ENCODE peak calls at places on chromosome 4, in five cellular contexts. I is RWPE1, V is AG04450, L is endothelial cell of umbilical vein, W is right atrium auricular region. T is an unnamed sample.

GRCh38 chr4:87353592-87353991 is 30.9 kb upstream of the HSD17B13 start:
- DNase-seq in I (peak; percentile 38), V (peak; percentile 10), L (peak; percentile 67), W (no peak), T (no peak)

GRCh38 chr4:121070696-121071639 is 1.4 kb downstream of the NDNF start:
- DNase-seq in I (peak; percentile 17), V (no peak), L (peak; percentile 13), W (no peak), T (no peak)

GRCh38 chr4:92387459-92388069 is 83.8 kb downstream of the GRID2 start:
- DNase-seq in I (peak; percentile 16), V (peak; percentile 8), L (peak; percentile 63), W (no peak), T (no peak)

GRCh38 chr4:54545663-54546424 is 111.9 kb upstream of the KIT start:
- DNase-seq in I (peak; percentile 69), V (no peak), L (no peak), W (no peak), T (no peak)

GRCh38 chr4:26524001-26524400 is 33.7 kb upstream of the CCKAR start:
- DNase-seq in I (no peak), V (no peak), L (no peak), W (no peak), T (no peak)

GRCh38 chr4:112343330-112343729 is 46.2 kb downstream of the ALPK1 start:
- DNase-seq in I (no peak), V (no peak), L (no peak), W (no peak), T (no peak)

GRCh38 chr4:67483868-67484602 is 61.3 kb downstream of the CENPC start:
- DNase-seq in I (no peak), V (no peak), L (no peak), W (no peak), T (no peak)

GRCh38 chr4:99715286-99715685 is 57.7 kb upstream of the C4orf54 start:
- DNase-seq in I (no peak), V (no peak), L (no peak), W (no peak), T (no peak)

GRCh38 chr4:112348488-112349158 is 51.5 kb downstream of the ALPK1 start:
- DNase-seq in I (no peak), V (peak; percentile 30), L (peak; percentile 12), W (peak; percentile 87), T (no peak)

GRCh38 chr4:8261851-8262535 is 7.6 kb upstream of the HTRA3 start:
- DNase-seq in I (no peak), V (no peak), L (no peak), W (no peak), T (no peak)

GRCh38 chr4:113901994-113902787 is 77.3 kb downstream of the ARSJ start:
- DNase-seq in I (no peak), V (no peak), L (peak; percentile 26), W (no peak), T (no peak)

GRCh38 chr4:52051213-52051614 is at the start of gene SPATA18:
- DNase-seq in I (peak; percentile 32), V (no peak), L (no peak), W (no peak), T (no peak)

GRCh38 chr4:13514722-13515121 is 29.6 kb downstream of the NKX3-2 start:
- DNase-seq in I (no peak), V (no peak), L (no peak), W (no peak), T (no peak)

GRCh38 chr4:70914631-70915030 is 12.5 kb downstream of the MOB1B start:
- DNase-seq in I (no peak), V (no peak), L (no peak), W (no peak), T (no peak)

GRCh38 chr4:70915874-70916559 is 13.8 kb downstream of the MOB1B start:
- DNase-seq in I (no peak), V (no peak), L (no peak), W (no peak), T (no peak)

GRCh38 chr4:70908993-70909556 is 6.9 kb downstream of the MOB1B start:
- DNase-seq in I (no peak), V (no peak), L (no peak), W (no peak), T (no peak)

GRCh38 chr4:70915048-70915815 is 13.1 kb downstream of the MOB1B start:
- DNase-seq in I (peak; percentile 18), V (no peak), L (no peak), W (no peak), T (no peak)

GRCh38 chr4:70913947-70914445 is 11.8 kb downstream of the MOB1B start:
- DNase-seq in I (no peak), V (no peak), L (no peak), W (no peak), T (no peak)
- TF ChIP-seq CTCF in I (no peak), V (peak; percentile 40), L (no peak), W (no peak), T (no peak)

GRCh38 chr4:1021386-1022050 is 10.1 kb downstream of the FGFRL1 start:
- DNase-seq in I (no peak), V (no peak), L (no peak), W (no peak), T (no peak)
- TF ChIP-seq CTCF in I (no peak), V (no peak), L (no peak), W (no peak), T (no peak)

GRCh38 chr4:128068927-128069326 is 7.8 kb downstream of the LARP1B start:
- DNase-seq in I (no peak), V (no peak), L (peak; percentile 40), W (no peak), T (no peak)
- TF ChIP-seq CTCF in I (no peak), V (peak; percentile 32), L (peak; percentile 45), W (no peak), T (no peak)

GRCh38 chr4:175807596-175807995 is 4.5 kb downstream of the GPM6A start:
- DNase-seq in I (no peak), V (no peak), L (no peak), W (no peak), T (no peak)
- TF ChIP-seq CTCF in I (no peak), V (no peak), L (no peak), W (no peak), T (no peak)

GRCh38 chr4:96395747-96396146 is 555.9 kb downstream of the PDHA2 start:
- DNase-seq in I (no peak), V (no peak), L (no peak), W (no peak), T (no peak)
- TF ChIP-seq CTCF in I (no peak), V (no peak), L (no peak), W (no peak), T (no peak)

T was measured in coronary artery.